ENCODE peak calls at places on chromosome 9, in nine cellular contexts. O is AG04449, D is H9, K is Calu3, V is GM10248, A is heart right ventricle, M is fibroblast of pulmonary artery, G is lower leg skin, W is cardiac muscle cell. Y is an unnamed sample.

GRCh38 chr9:75200892-75201470 is 112.7 kb downstream of the OSTF1 start:
- DNase-seq in O (no peak), D (no peak), K (peak), V (peak), A (no peak), M (peak), G (no peak), W (peak), Y (peak)

GRCh38 chr9:35908484-35909125 is 685 bp upstream of the SPAAR start:
- DNase-seq in O (no peak), D (no peak), K (no peak), V (no peak), A (peak), M (no peak), G (peak), W (peak), Y (no peak)

GRCh38 chr9:88641471-88642240 is 106.7 kb downstream of the NXNL2 start:
- DNase-seq in O (no peak), D (no peak), K (no peak), V (no peak), A (no peak), M (no peak), G (no peak), W (no peak), Y (no peak)

GRCh38 chr9:112341741-112342140 is 8.3 kb upstream of the PTBP3 start:
- DNase-seq in O (peak), D (no peak), K (no peak), V (no peak), A (no peak), M (peak), G (no peak), W (peak), Y (no peak)

GRCh38 chr9:69946800-69947437 is 96.7 kb upstream of the MAMDC2 start:
- DNase-seq in O (peak), D (no peak), K (peak), V (no peak), A (no peak), M (peak), G (no peak), W (peak), Y (no peak)

GRCh38 chr9:84926793-84927192 is 257.3 kb downstream of the NTRK2 start:
- DNase-seq in O (no peak), D (no peak), K (no peak), V (no peak), A (no peak), M (no peak), G (no peak), W (no peak), Y (no peak)

GRCh38 chr9:21017092-21017491 is 14.3 kb downstream of the HACD4 start:
- DNase-seq in O (peak), D (no peak), K (no peak), V (no peak), A (no peak), M (peak), G (no peak), W (peak), Y (no peak)

GRCh38 chr9:114078021-114078780 is at the start of gene AMBP:
- DNase-seq in O (no peak), D (no peak), K (peak), V (no peak), A (no peak), M (no peak), G (no peak), W (peak), Y (no peak)

GRCh38 chr9:27382308-27382707 is 85.4 kb upstream of the EQTN start:
- DNase-seq in O (no peak), D (no peak), K (peak), V (no peak), A (no peak), M (no peak), G (no peak), W (no peak), Y (no peak)

GRCh38 chr9:5643005-5643624 is 14.2 kb downstream of the RIC1 start:
- DNase-seq in O (no peak), D (no peak), K (no peak), V (no peak), A (no peak), M (peak), G (no peak), W (peak), Y (no peak)

GRCh38 chr9:96025995-96026572 is 150.6 kb downstream of the ERCC6L2 start:
- DNase-seq in O (no peak), D (peak), K (no peak), V (peak), A (peak), M (no peak), G (no peak), W (no peak), Y (no peak)
- TF ChIP-seq CTCF in O (peak), D (peak), K (no peak), V (peak), A (no peak), M (peak), G (no peak), W (peak), Y (no peak)

GRCh38 chr9:68785965-68786364 is 80.9 kb downstream of the PIP5K1B start:
- DNase-seq in O (no peak), D (no peak), K (no peak), V (no peak), A (no peak), M (no peak), G (no peak), W (no peak), Y (no peak)
- TF ChIP-seq CTCF in O (no peak), D (no peak), K (no peak), V (no peak), A (no peak), M (no peak), G (no peak), W (no peak), Y (no peak)

DNA sequence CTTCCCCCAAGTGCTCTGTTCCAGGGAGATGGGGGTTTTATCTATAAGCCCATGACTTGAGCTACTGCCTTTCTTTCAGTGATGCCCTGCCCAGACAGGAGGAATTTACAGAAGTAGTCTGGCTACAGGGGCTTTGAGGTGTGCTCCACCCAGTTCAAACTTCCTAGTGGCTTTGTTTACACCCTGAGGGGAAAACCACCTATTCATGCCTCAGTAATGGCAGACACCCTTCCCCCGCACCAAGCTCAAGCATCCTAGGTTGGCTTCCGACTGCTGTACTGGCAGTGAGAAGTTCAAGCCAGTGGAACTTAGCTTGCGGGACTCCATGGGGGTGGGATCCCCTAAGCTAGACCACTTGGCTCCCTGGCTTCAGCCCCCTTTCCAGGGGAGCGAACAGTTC is 154.6 kb downstream of the IZUMO3 start:
- DNase-seq in O (no peak), D (no peak), K (no peak), V (no peak), A (no peak), M (no peak), G (no peak), W (no peak), Y (no peak)
- TF ChIP-seq CTCF in O (no peak), D (no peak), K (no peak), V (no peak), A (no peak), M (no peak), G (no peak), W (no peak), Y (no peak)

DNA sequence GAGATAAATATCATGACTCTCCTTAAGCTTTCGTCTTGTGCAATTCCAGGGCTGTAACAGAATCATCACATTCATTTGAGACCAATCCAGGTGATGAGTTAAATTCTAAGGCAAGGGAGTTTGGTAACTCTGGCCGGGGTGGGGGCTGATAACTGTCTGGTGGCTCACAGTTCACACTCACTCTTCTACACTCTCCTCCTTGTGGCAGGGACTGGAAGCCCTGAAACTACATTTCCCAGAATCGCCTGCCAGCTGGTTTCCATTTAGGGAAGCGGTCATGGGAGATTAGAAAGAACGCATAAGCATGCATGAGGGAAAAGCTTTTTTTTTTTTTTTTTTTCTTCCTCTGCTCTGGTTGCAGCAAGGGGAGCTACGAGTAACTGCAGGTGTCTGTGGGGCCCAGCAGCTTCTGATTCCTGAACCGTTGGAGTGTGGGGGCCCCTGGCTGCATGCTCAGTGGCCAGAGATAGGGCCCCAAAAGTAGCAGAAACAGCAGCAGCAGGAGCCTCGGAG is 154.8 kb upstream of the TBC1D2 start:
- DNase-seq in O (peak), D (peak), K (peak), V (no peak), A (peak), M (peak), G (no peak), W (peak), Y (no peak)
- TF ChIP-seq CTCF in O (peak), D (no peak), K (no peak), V (no peak), A (no peak), M (peak), G (no peak), W (peak), Y (no peak)